ENCODE peak calls at places on chromosomes 2 and 18, in nine cellular contexts. One of them, this sample, is unnamed.

GRCh38 chr2:48946444-48947048 is 191.0 kb upstream of the LHCGR start:
- DNase-seq in thoracic aorta: peak; percentile 3
- DNase-seq in HCT116: peak; percentile 23
- DNase-seq in IMR-90: peak; percentile 43
- DNase-seq in neural progenitor cell: peak; percentile 74
- DNase-seq in naive thymus-derived CD4-positive, alpha-beta T cell: no peak
- DNase-seq in BJ: no peak
- DNase-seq in brain microvascular endothelial cell: peak; percentile 13
- DNase-seq in SJSA1: peak; percentile 25
- DNase-seq in this sample: no peak

GRCh38 chr2:9359463-9359862 is 63.9 kb downstream of the ITGB1BP1 start:
- DNase-seq in thoracic aorta: no peak
- DNase-seq in HCT116: no peak
- DNase-seq in IMR-90: no peak
- DNase-seq in neural progenitor cell: no peak
- DNase-seq in naive thymus-derived CD4-positive, alpha-beta T cell: no peak
- DNase-seq in BJ: no peak
- DNase-seq in brain microvascular endothelial cell: no peak
- DNase-seq in SJSA1: no peak
- DNase-seq in this sample: no peak

GRCh38 chr2:134122610-134123009 is 131.3 kb upstream of the MGAT5 start:
- DNase-seq in thoracic aorta: no peak
- DNase-seq in HCT116: no peak
- DNase-seq in IMR-90: no peak
- DNase-seq in neural progenitor cell: peak; percentile 39
- DNase-seq in naive thymus-derived CD4-positive, alpha-beta T cell: no peak
- DNase-seq in BJ: no peak
- DNase-seq in brain microvascular endothelial cell: no peak
- DNase-seq in SJSA1: no peak
- DNase-seq in this sample: no peak

GRCh38 chr2:168663993-168664392 is 138.4 kb upstream of the NOSTRIN start:
- DNase-seq in thoracic aorta: no peak
- DNase-seq in HCT116: no peak
- DNase-seq in IMR-90: peak; percentile 50
- DNase-seq in neural progenitor cell: peak; percentile 13
- DNase-seq in naive thymus-derived CD4-positive, alpha-beta T cell: no peak
- DNase-seq in BJ: no peak
- DNase-seq in brain microvascular endothelial cell: peak; percentile 12
- DNase-seq in SJSA1: no peak
- DNase-seq in this sample: peak; percentile 74

GRCh38 chr2:7333189-7333588 is 416.0 kb downstream of the RNF144A start:
- DNase-seq in thoracic aorta: no peak
- DNase-seq in HCT116: no peak
- DNase-seq in IMR-90: no peak
- DNase-seq in neural progenitor cell: no peak
- DNase-seq in naive thymus-derived CD4-positive, alpha-beta T cell: no peak
- DNase-seq in BJ: no peak
- DNase-seq in brain microvascular endothelial cell: no peak
- DNase-seq in SJSA1: no peak
- DNase-seq in this sample: no peak

GRCh38 chr2:30823452-30823851 is 16.2 kb upstream of the CAPN13 start:
- DNase-seq in thoracic aorta: no peak
- DNase-seq in HCT116: no peak
- DNase-seq in IMR-90: no peak
- DNase-seq in neural progenitor cell: no peak
- DNase-seq in naive thymus-derived CD4-positive, alpha-beta T cell: no peak
- DNase-seq in BJ: no peak
- DNase-seq in brain microvascular endothelial cell: no peak
- DNase-seq in SJSA1: no peak
- DNase-seq in this sample: no peak

GRCh38 chr2:56580242-56580641 is 396.5 kb downstream of the CCDC85A start:
- DNase-seq in thoracic aorta: no peak
- DNase-seq in HCT116: no peak
- DNase-seq in IMR-90: peak; percentile 19
- DNase-seq in neural progenitor cell: no peak
- DNase-seq in naive thymus-derived CD4-positive, alpha-beta T cell: no peak
- DNase-seq in BJ: peak; percentile 47
- DNase-seq in brain microvascular endothelial cell: no peak
- DNase-seq in SJSA1: peak; percentile 65
- DNase-seq in this sample: no peak

GRCh38 chr2:2232167-2232566 is 98.9 kb downstream of the MYT1L start:
- DNase-seq in thoracic aorta: no peak
- DNase-seq in HCT116: no peak
- DNase-seq in IMR-90: no peak
- DNase-seq in neural progenitor cell: no peak
- DNase-seq in naive thymus-derived CD4-positive, alpha-beta T cell: no peak
- DNase-seq in BJ: no peak
- DNase-seq in brain microvascular endothelial cell: no peak
- DNase-seq in SJSA1: no peak
- DNase-seq in this sample: no peak

GRCh38 chr2:86014493-86014892 is 91.2 kb downstream of the POLR1A start:
- DNase-seq in thoracic aorta: no peak
- DNase-seq in HCT116: no peak
- DNase-seq in IMR-90: no peak
- DNase-seq in neural progenitor cell: no peak
- DNase-seq in naive thymus-derived CD4-positive, alpha-beta T cell: no peak
- DNase-seq in BJ: no peak
- DNase-seq in brain microvascular endothelial cell: no peak
- DNase-seq in SJSA1: no peak
- DNase-seq in this sample: no peak

GRCh38 chr2:164617466-164617865 is 3.8 kb downstream of the GRB14 start:
- DNase-seq in thoracic aorta: no peak
- DNase-seq in HCT116: no peak
- DNase-seq in IMR-90: no peak
- DNase-seq in neural progenitor cell: no peak
- DNase-seq in naive thymus-derived CD4-positive, alpha-beta T cell: no peak
- DNase-seq in BJ: no peak
- DNase-seq in brain microvascular endothelial cell: peak; percentile 64
- DNase-seq in SJSA1: peak; percentile 31
- DNase-seq in this sample: no peak

GRCh38 chr2:230990899-230991150 is 5.1 kb upstream of the SPATA3 start:
- DNase-seq in thoracic aorta: no peak
- DNase-seq in HCT116: no peak
- DNase-seq in IMR-90: no peak
- DNase-seq in neural progenitor cell: no peak
- DNase-seq in naive thymus-derived CD4-positive, alpha-beta T cell: no peak
- DNase-seq in BJ: no peak
- DNase-seq in brain microvascular endothelial cell: no peak
- DNase-seq in SJSA1: no peak
- DNase-seq in this sample: no peak
- H3K27me3 ChIP-seq in thoracic aorta: no peaks in the 10 kb centered on the region
- H3K27me3 ChIP-seq in HCT116: no peaks in the 10 kb centered on the region
- H3K27me3 ChIP-seq in IMR-90: peaks cover 39% of the 10 kb centered on the region
- H3K27me3 ChIP-seq in neural progenitor cell: peaks cover 12% of the 10 kb centered on the region
- H3K27me3 ChIP-seq in naive thymus-derived CD4-positive, alpha-beta T cell: no peaks in the 10 kb centered on the region
- H3K27me3 ChIP-seq in BJ: peaks cover 6% of the 10 kb centered on the region
- H3K27me3 ChIP-seq in brain microvascular endothelial cell: peaks cover 23% of the 10 kb centered on the region
- H3K27me3 ChIP-seq in SJSA1: no peaks in the 10 kb centered on the region
- H3K27me3 ChIP-seq in this sample: no peaks in the 10 kb centered on the region

GRCh38 chr2:184597996-184598312 is 375 bp upstream of the ZNF804A start:
- DNase-seq in thoracic aorta: no peak
- DNase-seq in HCT116: no peak
- DNase-seq in IMR-90: peak; percentile 6
- DNase-seq in neural progenitor cell: no peak
- DNase-seq in naive thymus-derived CD4-positive, alpha-beta T cell: no peak
- DNase-seq in BJ: no peak
- DNase-seq in brain microvascular endothelial cell: peak; percentile 36
- DNase-seq in SJSA1: no peak
- DNase-seq in this sample: no peak
- H3K4me3 ChIP-seq in thoracic aorta: peak overlapping the region; percentile 83
- H3K4me3 ChIP-seq in HCT116: peak overlapping the region; percentile 61
- H3K4me3 ChIP-seq in IMR-90: peak overlapping the region; percentile 82
- H3K4me3 ChIP-seq in neural progenitor cell: peak overlapping the region; percentile 68
- H3K4me3 ChIP-seq in naive thymus-derived CD4-positive, alpha-beta T cell: no peak overlapping the region
- H3K4me3 ChIP-seq in BJ: peak overlapping the region; percentile 77
- H3K4me3 ChIP-seq in brain microvascular endothelial cell: peak overlapping the region; percentile 71
- H3K4me3 ChIP-seq in SJSA1: peak overlapping the region; percentile 85
- H3K4me3 ChIP-seq in this sample: peak overlapping the region; percentile 61

DNA sequence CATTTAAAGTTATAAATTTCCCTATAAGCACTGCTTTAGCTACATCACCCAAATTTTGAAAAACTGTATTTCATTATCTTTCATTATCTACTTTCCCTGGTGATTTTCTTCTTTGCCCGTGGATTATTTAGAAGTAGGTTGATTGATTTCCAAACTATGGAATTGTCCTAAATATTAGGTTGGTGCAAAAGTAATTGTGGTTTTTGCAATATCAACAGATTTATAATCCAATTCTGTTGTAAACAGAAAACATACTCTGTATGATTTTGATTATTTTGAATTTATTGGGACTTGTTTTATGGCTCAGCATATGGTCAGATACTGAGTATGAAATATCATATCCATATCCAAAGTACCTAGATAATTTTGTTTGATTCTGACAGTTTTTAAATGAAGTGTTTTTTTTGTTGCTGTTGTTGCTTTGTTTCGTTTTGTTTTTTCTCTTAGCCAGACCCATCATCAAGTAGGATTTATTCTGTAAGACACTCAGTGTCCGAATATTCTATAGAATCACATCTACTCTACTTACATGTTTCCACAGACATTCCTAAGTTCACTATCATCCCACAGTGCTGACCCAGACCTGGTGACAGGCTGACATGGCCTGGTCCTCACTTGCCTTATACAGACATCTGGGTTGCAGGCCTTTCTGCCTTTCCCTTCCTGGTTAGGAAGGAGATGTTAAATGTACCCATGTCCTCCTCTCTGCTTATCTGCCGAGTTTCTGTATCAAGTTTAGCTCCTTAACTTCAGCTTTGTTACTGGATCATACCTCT is 2.1 kb upstream of the TRABD2A start:
- DNase-seq in thoracic aorta: no peak
- DNase-seq in HCT116: no peak
- DNase-seq in IMR-90: peak; percentile 83
- DNase-seq in neural progenitor cell: no peak
- DNase-seq in naive thymus-derived CD4-positive, alpha-beta T cell: no peak
- DNase-seq in BJ: no peak
- DNase-seq in brain microvascular endothelial cell: peak; percentile 43
- DNase-seq in SJSA1: no peak
- DNase-seq in this sample: no peak
- H3K27me3 ChIP-seq in thoracic aorta: no peaks in the 10 kb centered on the region
- H3K27me3 ChIP-seq in HCT116: no peaks in the 10 kb centered on the region
- H3K27me3 ChIP-seq in IMR-90: no peaks in the 10 kb centered on the region
- H3K27me3 ChIP-seq in neural progenitor cell: peaks cover 77% of the 10 kb centered on the region
- H3K27me3 ChIP-seq in naive thymus-derived CD4-positive, alpha-beta T cell: no peaks in the 10 kb centered on the region
- H3K27me3 ChIP-seq in BJ: peaks cover 9% of the 10 kb centered on the region
- H3K27me3 ChIP-seq in brain microvascular endothelial cell: peaks cover 12% of the 10 kb centered on the region
- H3K27me3 ChIP-seq in SJSA1: no peaks in the 10 kb centered on the region
- H3K27me3 ChIP-seq in this sample: no peaks in the 10 kb centered on the region

GRCh38 chr18:56967032-56967431 is 179.9 kb upstream of the BOD1L2 start:
- DNase-seq in thoracic aorta: no peak
- DNase-seq in HCT116: no peak
- DNase-seq in IMR-90: no peak
- DNase-seq in neural progenitor cell: no peak
- DNase-seq in naive thymus-derived CD4-positive, alpha-beta T cell: no peak
- DNase-seq in BJ: no peak
- DNase-seq in brain microvascular endothelial cell: no peak
- DNase-seq in SJSA1: no peak
- DNase-seq in this sample: no peak
- H3K4me3 ChIP-seq in thoracic aorta: no peak overlapping the region
- H3K4me3 ChIP-seq in HCT116: no peak overlapping the region
- H3K4me3 ChIP-seq in IMR-90: no peak overlapping the region
- H3K4me3 ChIP-seq in neural progenitor cell: no peak overlapping the region
- H3K4me3 ChIP-seq in naive thymus-derived CD4-positive, alpha-beta T cell: no peak overlapping the region
- H3K4me3 ChIP-seq in BJ: no peak overlapping the region
- H3K4me3 ChIP-seq in brain microvascular endothelial cell: no peak overlapping the region
- H3K4me3 ChIP-seq in SJSA1: no peak overlapping the region
- H3K4me3 ChIP-seq in this sample: no peak overlapping the region

DNA sequence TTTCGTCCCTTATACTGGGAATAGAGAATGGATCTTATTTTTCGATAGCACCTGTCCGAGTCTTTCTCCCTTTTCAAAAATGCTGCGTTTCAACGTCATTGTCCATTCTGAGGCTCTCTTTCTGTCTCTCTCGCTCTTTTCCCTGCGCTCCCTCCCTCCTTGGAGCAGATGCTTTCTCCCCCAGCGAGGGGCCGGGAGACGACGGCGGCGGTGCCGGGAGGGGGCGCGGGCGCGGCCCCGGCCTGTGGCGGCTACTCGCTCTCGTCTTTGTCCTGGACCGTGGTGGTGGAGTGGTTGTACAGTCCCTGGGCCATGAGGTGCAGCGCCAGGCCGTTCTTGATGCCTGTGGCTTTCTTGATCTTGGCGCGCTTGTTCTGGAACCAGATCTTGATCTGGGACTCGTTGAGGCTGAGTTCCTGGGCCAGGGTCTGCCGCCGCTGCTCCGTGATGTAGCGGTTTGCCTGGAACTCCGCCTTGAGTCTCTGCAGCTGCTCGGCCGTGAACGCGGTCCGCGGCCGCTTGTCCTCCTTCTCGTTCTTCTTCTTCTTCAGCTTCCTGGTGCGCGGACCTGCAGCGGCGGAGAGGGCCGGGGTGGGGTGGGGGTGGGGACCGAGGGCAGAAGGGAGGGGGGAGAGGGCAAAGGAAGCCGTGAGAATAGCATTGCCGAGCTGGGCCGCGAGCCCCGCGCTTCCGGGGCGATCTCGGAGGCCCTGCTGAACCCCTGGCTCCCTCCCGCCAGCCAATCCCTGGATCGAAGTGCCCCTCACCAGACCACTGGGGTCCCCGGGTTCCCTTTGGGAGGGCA is 4.6 kb downstream of the EN1 start:
- DNase-seq in thoracic aorta: no peak
- DNase-seq in HCT116: no peak
- DNase-seq in IMR-90: no peak
- DNase-seq in neural progenitor cell: peak; percentile 64
- DNase-seq in naive thymus-derived CD4-positive, alpha-beta T cell: no peak
- DNase-seq in BJ: no peak
- DNase-seq in brain microvascular endothelial cell: no peak
- DNase-seq in SJSA1: peak; percentile 43
- DNase-seq in this sample: peak; percentile 73
- H3K27me3 ChIP-seq in thoracic aorta: peaks cover 41% of the 10 kb centered on the region
- H3K27me3 ChIP-seq in HCT116: no peaks in the 10 kb centered on the region
- H3K27me3 ChIP-seq in IMR-90: peaks cover 89% of the 10 kb centered on the region
- H3K27me3 ChIP-seq in neural progenitor cell: peaks cover 100% of the 10 kb centered on the region
- H3K27me3 ChIP-seq in naive thymus-derived CD4-positive, alpha-beta T cell: peaks cover 31% of the 10 kb centered on the region
- H3K27me3 ChIP-seq in BJ: peaks cover 54% of the 10 kb centered on the region
- H3K27me3 ChIP-seq in brain microvascular endothelial cell: peaks cover 85% of the 10 kb centered on the region
- H3K27me3 ChIP-seq in SJSA1: no peaks in the 10 kb centered on the region
- H3K27me3 ChIP-seq in this sample: no peaks in the 10 kb centered on the region